ENCODE peak calls at places on chromosomes 2 and 18, in nine cellular contexts. D is stimulated activated CD8-positive, alpha-beta memory T cell treated with anti-CD3 and anti-CD28 coated beads, Interleukin-12 subunit alpha, Interleukin-12 subunit beta, amount 100 ng/mL, for 1 hour; U is AG08396; K is T-helper 9 cell; B is activated T-cell treated with anti-CD3 and anti-CD28 coated beads, Interleukin-2, amount 50 U/mL, for 24 hours; A is OCI-LY7; V is AG20443; R is coronary artery; Z is ovary. O is an unnamed sample.

GRCh38 chr18:57660961-57661360 is 39.3 kb upstream of the NARS1 start:
- DNase-seq in B (no peak), R (no peak), K (no peak), U (peak; percentile 75), V (peak; percentile 36), Z (no peak), D (no peak), A (no peak), O (no peak)

GRCh38 chr18:49100226-49100968 is 149.6 kb upstream of the SMAD7 start:
- DNase-seq in A (no peak), R (no peak), V (no peak), Z (no peak), B (no peak), D (no peak), U (peak; percentile 17), K (no peak), O (peak; percentile 15)

GRCh38 chr2:70541481-70542020 is 12.1 kb downstream of the TGFA start:
- DNase-seq in D (no peak), R (no peak), V (peak; percentile 76), K (no peak), U (no peak), Z (no peak), A (no peak), B (no peak), O (no peak)

GRCh38 chr2:4653989-4654388 is 950.6 kb downstream of the DCDC2C start:
- DNase-seq in K (no peak), B (no peak), D (no peak), A (peak; percentile 77), U (no peak), Z (no peak), V (no peak), R (no peak), O (no peak)

GRCh38 chr2:61434314-61434713 is 36.6 kb downstream of the USP34 start:
- DNase-seq in Z (no peak), V (no peak), K (no peak), D (no peak), A (peak; percentile 64), R (no peak), B (no peak), U (no peak), O (no peak)

GRCh38 chr18:8063733-8064132 is 496.6 kb downstream of the PTPRM start:
- DNase-seq in D (no peak), R (no peak), K (no peak), B (no peak), U (no peak), V (no peak), Z (no peak), A (no peak), O (peak; percentile 2)

GRCh38 chr2:216516730-216517350 is 18.2 kb downstream of the RPL37A start:
- DNase-seq in A (peak; percentile 40), V (peak; percentile 63), K (no peak), U (no peak), D (no peak), Z (no peak), B (no peak), R (no peak), O (peak; percentile 22)

GRCh38 chr2:226337941-226338605 is 461.5 kb downstream of the IRS1 start:
- DNase-seq in V (no peak), Z (no peak), A (no peak), B (no peak), U (no peak), R (no peak), K (no peak), D (no peak), O (no peak)

GRCh38 chr2:119123359-119123758 is 35.2 kb downstream of the C1QL2 start:
- DNase-seq in A (no peak), D (no peak), R (no peak), Z (no peak), K (no peak), U (no peak), B (no peak), V (no peak), O (no peak)

O was measured in HuH-7.